ENCODE peak calls at places on chromosome 12, in five cellular contexts. One of them, this sample, is unnamed.

GRCh38 chr12:101902641-101903040 is 25.3 kb downstream of the DRAM1 start:
- DNase-seq in nephron progenitor cell: no peak
- DNase-seq in mesenchymal stem cell: no peak
- DNase-seq in AG09319: no peak
- DNase-seq in ovary: no peak
- DNase-seq in this sample: no peak

GRCh38 chr12:69701821-69702220 is 2.7 kb upstream of the BEST3 start:
- DNase-seq in nephron progenitor cell: no peak
- DNase-seq in ovary: no peak
- DNase-seq in AG09319: no peak
- DNase-seq in mesenchymal stem cell: no peak
- DNase-seq in this sample: no peak

GRCh38 chr12:3225154-3225795 is 148.1 kb downstream of the TSPAN9 start:
- DNase-seq in mesenchymal stem cell: peak
- DNase-seq in ovary: no peak
- DNase-seq in nephron progenitor cell: no peak
- DNase-seq in AG09319: no peak
- DNase-seq in this sample: peak

GRCh38 chr12:8949525-8950286 is at the start of gene M6PR:
- DNase-seq in mesenchymal stem cell: peak
- DNase-seq in ovary: peak
- DNase-seq in AG09319: peak
- DNase-seq in nephron progenitor cell: peak
- DNase-seq in this sample: peak

GRCh38 chr12:100026241-100026640 is 41.5 kb upstream of the ANKS1B start:
- DNase-seq in mesenchymal stem cell: peak
- DNase-seq in nephron progenitor cell: no peak
- DNase-seq in AG09319: no peak
- DNase-seq in ovary: no peak
- DNase-seq in this sample: no peak

GRCh38 chr12:53300187-53300586 is 692 bp downstream of the MYG1 start:
- DNase-seq in AG09319: no peak
- DNase-seq in nephron progenitor cell: no peak
- DNase-seq in ovary: no peak
- DNase-seq in mesenchymal stem cell: peak
- DNase-seq in this sample: no peak

GRCh38 chr12:76549131-76549530 is 10.4 kb downstream of the OSBPL8 start:
- DNase-seq in nephron progenitor cell: no peak
- DNase-seq in ovary: no peak
- DNase-seq in mesenchymal stem cell: no peak
- DNase-seq in AG09319: no peak
- DNase-seq in this sample: no peak

GRCh38 chr12:124470139-124470538 is 97.3 kb downstream of the NCOR2 start:
- DNase-seq in AG09319: no peak
- DNase-seq in ovary: no peak
- DNase-seq in nephron progenitor cell: no peak
- DNase-seq in mesenchymal stem cell: no peak
- DNase-seq in this sample: no peak

GRCh38 chr12:77032406-77032805 is 33.0 kb downstream of the E2F7 start:
- DNase-seq in nephron progenitor cell: no peak
- DNase-seq in ovary: no peak
- DNase-seq in AG09319: no peak
- DNase-seq in mesenchymal stem cell: no peak
- DNase-seq in this sample: no peak